ENCODE peak calls at places on chromosomes 6 and 20, in six cellular contexts. One of them, this sample, is unnamed.
A peak's percentile ranks its signal among the peaks of the same experiment; 100 is the strongest.

GRCh38 chr20:24619212-24619611 is 149.8 kb downstream of the SYNDIG1 start:
- DNase-seq in CD8-positive, alpha-beta T cell: no peak
- DNase-seq in brain microvascular endothelial cell: no peak
- DNase-seq in AG04450: no peak
- DNase-seq in fibroblast of mammary gland: no peak
- DNase-seq in GM23338: no peak
- DNase-seq in this sample: no peak

GRCh38 chr20:63696311-63696627 is 183 bp upstream of the TNFRSF6B start:
- DNase-seq in brain microvascular endothelial cell: no peak
- DNase-seq in fibroblast of mammary gland: no peak
- DNase-seq in AG04450: no peak
- DNase-seq in GM23338: peak; percentile 82
- DNase-seq in CD8-positive, alpha-beta T cell: peak; percentile 61
- DNase-seq in this sample: peak; percentile 55

GRCh38 chr20:37081717-37082289 is 14.0 kb downstream of the RBL1 start:
- DNase-seq in fibroblast of mammary gland: peak; percentile 7
- DNase-seq in brain microvascular endothelial cell: peak; percentile 24
- DNase-seq in CD8-positive, alpha-beta T cell: peak; percentile 45
- DNase-seq in GM23338: peak; percentile 29
- DNase-seq in AG04450: no peak
- DNase-seq in this sample: no peak

GRCh38 chr20:63328716-63329275 is 32.4 kb downstream of the CHRNA4 start:
- DNase-seq in AG04450: no peak
- DNase-seq in GM23338: no peak
- DNase-seq in brain microvascular endothelial cell: no peak
- DNase-seq in fibroblast of mammary gland: no peak
- DNase-seq in CD8-positive, alpha-beta T cell: peak; percentile 6
- DNase-seq in this sample: no peak

GRCh38 chr20:4513720-4514119 is 208.0 kb upstream of the PRND start:
- DNase-seq in CD8-positive, alpha-beta T cell: no peak
- DNase-seq in GM23338: no peak
- DNase-seq in fibroblast of mammary gland: peak; percentile 88
- DNase-seq in brain microvascular endothelial cell: peak; percentile 75
- DNase-seq in AG04450: no peak
- DNase-seq in this sample: peak; percentile 92

GRCh38 chr6:21732731-21733130 is 139.2 kb downstream of the SOX4 start:
- DNase-seq in CD8-positive, alpha-beta T cell: no peak
- DNase-seq in GM23338: no peak
- DNase-seq in brain microvascular endothelial cell: no peak
- DNase-seq in fibroblast of mammary gland: no peak
- DNase-seq in AG04450: no peak
- DNase-seq in this sample: peak; percentile 24

GRCh38 chr6:129684903-129685639 is 24.9 kb downstream of the ARHGAP18 start:
- DNase-seq in brain microvascular endothelial cell: no peak
- DNase-seq in fibroblast of mammary gland: no peak
- DNase-seq in GM23338: no peak
- DNase-seq in CD8-positive, alpha-beta T cell: no peak
- DNase-seq in AG04450: no peak
- DNase-seq in this sample: no peak

GRCh38 chr20:15379897-15380296 is 1042.5 kb upstream of the FLRT3 start:
- DNase-seq in AG04450: no peak
- DNase-seq in brain microvascular endothelial cell: no peak
- DNase-seq in CD8-positive, alpha-beta T cell: no peak
- DNase-seq in GM23338: no peak
- DNase-seq in fibroblast of mammary gland: no peak
- DNase-seq in this sample: no peak

GRCh38 chr20:23435675-23436539 is 3.6 kb upstream of the CSTL1 start:
- DNase-seq in fibroblast of mammary gland: no peak
- DNase-seq in GM23338: no peak
- DNase-seq in AG04450: no peak
- DNase-seq in brain microvascular endothelial cell: no peak
- DNase-seq in CD8-positive, alpha-beta T cell: no peak
- DNase-seq in this sample: no peak

GRCh38 chr20:50265245-50265946 is 74.8 kb downstream of the CEBPB start:
- DNase-seq in fibroblast of mammary gland: no peak
- DNase-seq in brain microvascular endothelial cell: no peak
- DNase-seq in CD8-positive, alpha-beta T cell: no peak
- DNase-seq in AG04450: no peak
- DNase-seq in GM23338: no peak
- DNase-seq in this sample: no peak

GRCh38 chr6:50249493-50249892 is 199.8 kb upstream of the DEFB112 start:
- DNase-seq in fibroblast of mammary gland: peak; percentile 0
- DNase-seq in CD8-positive, alpha-beta T cell: no peak
- DNase-seq in brain microvascular endothelial cell: peak; percentile 51
- DNase-seq in AG04450: peak; percentile 7
- DNase-seq in GM23338: no peak
- DNase-seq in this sample: peak; percentile 1

GRCh38 chr20:61536671-61537070 is 284.6 kb downstream of the CDH4 start:
- DNase-seq in fibroblast of mammary gland: no peak
- DNase-seq in CD8-positive, alpha-beta T cell: no peak
- DNase-seq in GM23338: no peak
- DNase-seq in AG04450: no peak
- DNase-seq in brain microvascular endothelial cell: no peak
- DNase-seq in this sample: no peak

GRCh38 chr6:15623282-15624116 is 39.3 kb downstream of the DTNBP1 start:
- DNase-seq in GM23338: peak; percentile 48
- DNase-seq in AG04450: no peak
- DNase-seq in fibroblast of mammary gland: peak; percentile 47
- DNase-seq in CD8-positive, alpha-beta T cell: no peak
- DNase-seq in brain microvascular endothelial cell: no peak
- DNase-seq in this sample: peak; percentile 50

GRCh38 chr6:108766419-108766818 is 81.8 kb upstream of the ARMC2 start:
- DNase-seq in fibroblast of mammary gland: no peak
- DNase-seq in AG04450: no peak
- DNase-seq in CD8-positive, alpha-beta T cell: no peak
- DNase-seq in brain microvascular endothelial cell: no peak
- DNase-seq in GM23338: no peak
- DNase-seq in this sample: no peak

GRCh38 chr6:13624871-13625288 is 9.7 kb downstream of the NOL7 start:
- DNase-seq in fibroblast of mammary gland: peak; percentile 54
- DNase-seq in AG04450: no peak
- DNase-seq in GM23338: peak; percentile 92
- DNase-seq in brain microvascular endothelial cell: peak; percentile 27
- DNase-seq in CD8-positive, alpha-beta T cell: no peak
- DNase-seq in this sample: peak; percentile 14

GRCh38 chr20:62369508-62370114 is 2.5 kb upstream of the LAMA5 start:
- DNase-seq in GM23338: no peak
- DNase-seq in brain microvascular endothelial cell: no peak
- DNase-seq in fibroblast of mammary gland: no peak
- DNase-seq in CD8-positive, alpha-beta T cell: no peak
- DNase-seq in AG04450: no peak
- DNase-seq in this sample: no peak

GRCh38 chr6:157964139-157964538 is 17.5 kb upstream of the SYNJ2 start:
- DNase-seq in fibroblast of mammary gland: peak; percentile 10
- DNase-seq in brain microvascular endothelial cell: no peak
- DNase-seq in CD8-positive, alpha-beta T cell: no peak
- DNase-seq in AG04450: no peak
- DNase-seq in GM23338: no peak
- DNase-seq in this sample: no peak

GRCh38 chr20:19056909-19057308 is 155.5 kb upstream of the SLC24A3 start:
- DNase-seq in AG04450: no peak
- DNase-seq in GM23338: peak; percentile 42
- DNase-seq in fibroblast of mammary gland: no peak
- DNase-seq in CD8-positive, alpha-beta T cell: no peak
- DNase-seq in brain microvascular endothelial cell: no peak
- DNase-seq in this sample: no peak

GRCh38 chr20:24208652-24209051 is 220.1 kb upstream of the GGTLC1 start:
- DNase-seq in GM23338: peak; percentile 67
- DNase-seq in brain microvascular endothelial cell: no peak
- DNase-seq in CD8-positive, alpha-beta T cell: no peak
- DNase-seq in fibroblast of mammary gland: no peak
- DNase-seq in AG04450: no peak
- DNase-seq in this sample: no peak

GRCh38 chr6:14875678-14876063 is 370.2 kb upstream of the JARID2 start:
- DNase-seq in fibroblast of mammary gland: no peak
- DNase-seq in CD8-positive, alpha-beta T cell: no peak
- DNase-seq in brain microvascular endothelial cell: no peak
- DNase-seq in GM23338: no peak
- DNase-seq in AG04450: no peak
- DNase-seq in this sample: peak; percentile 77

GRCh38 chr20:12860619-12861247 is 148.0 kb upstream of the SPTLC3 start:
- DNase-seq in CD8-positive, alpha-beta T cell: no peak
- DNase-seq in AG04450: no peak
- DNase-seq in brain microvascular endothelial cell: no peak
- DNase-seq in GM23338: no peak
- DNase-seq in fibroblast of mammary gland: no peak
- DNase-seq in this sample: no peak

GRCh38 chr6:26330835-26331808 is 33.9 kb upstream of the BTN3A2 start:
- DNase-seq in brain microvascular endothelial cell: peak; percentile 74
- DNase-seq in AG04450: no peak
- DNase-seq in fibroblast of mammary gland: peak; percentile 66
- DNase-seq in CD8-positive, alpha-beta T cell: peak; percentile 33
- DNase-seq in GM23338: peak; percentile 73
- DNase-seq in this sample: peak; percentile 52

GRCh38 chr6:24949020-24949569 is 13.3 kb upstream of the RIPOR2 start:
- DNase-seq in CD8-positive, alpha-beta T cell: peak; percentile 73
- DNase-seq in AG04450: no peak
- DNase-seq in GM23338: no peak
- DNase-seq in brain microvascular endothelial cell: no peak
- DNase-seq in fibroblast of mammary gland: no peak
- DNase-seq in this sample: no peak

GRCh38 chr20:40016359-40016758 is 672.7 kb downstream of the MAFB start:
- DNase-seq in GM23338: no peak
- DNase-seq in AG04450: no peak
- DNase-seq in CD8-positive, alpha-beta T cell: no peak
- DNase-seq in fibroblast of mammary gland: no peak
- DNase-seq in brain microvascular endothelial cell: no peak
- DNase-seq in this sample: no peak

DNA sequence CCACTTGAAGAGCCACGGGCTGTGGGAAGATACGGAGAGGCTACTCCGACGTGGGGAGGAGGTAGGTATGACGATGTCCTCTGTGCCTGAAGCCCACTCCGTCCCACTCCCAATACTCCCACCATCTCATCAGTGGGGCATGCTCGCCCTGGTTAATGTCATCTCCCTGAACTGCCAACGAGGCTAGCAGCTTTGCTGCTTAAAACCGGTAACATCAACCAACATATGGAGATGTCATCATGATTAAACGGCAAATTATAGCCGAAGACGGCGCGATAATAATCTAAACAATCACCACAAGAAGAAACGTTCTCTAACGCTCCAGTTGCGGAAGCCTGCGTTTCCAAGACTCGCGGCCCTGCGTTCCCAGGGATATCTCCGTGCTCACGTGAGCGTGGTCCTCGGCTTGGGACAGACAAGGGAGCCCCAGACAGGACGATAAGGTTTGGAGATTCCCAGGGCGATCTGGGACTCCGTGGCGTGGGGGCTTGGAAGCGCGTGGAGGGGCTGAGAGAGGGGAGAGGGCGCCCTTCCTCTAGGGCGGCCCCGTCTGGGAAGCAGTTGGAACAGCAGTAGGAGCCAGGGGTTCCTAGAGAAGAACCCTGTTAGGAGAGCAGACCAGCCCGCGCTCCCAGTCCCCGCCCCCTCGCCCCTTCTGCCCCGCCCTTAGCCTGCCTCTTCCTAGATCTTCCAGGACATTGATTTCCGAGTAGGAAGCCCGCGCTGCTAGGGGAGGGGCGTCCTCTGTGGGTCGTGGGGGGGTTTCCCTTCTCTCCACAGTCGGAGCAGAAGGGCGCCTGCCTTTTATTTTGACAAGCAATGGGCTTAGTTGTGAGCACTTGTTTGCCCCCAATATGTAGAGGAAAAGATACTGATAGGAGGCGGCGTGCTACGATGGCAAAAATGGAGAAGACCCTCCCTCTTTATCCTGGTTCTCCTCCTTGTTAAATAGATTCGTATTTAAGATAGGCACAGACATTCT is 10.7 kb downstream of the NRN1 start:
- DNase-seq in brain microvascular endothelial cell: peak; percentile 72
- DNase-seq in CD8-positive, alpha-beta T cell: no peak
- DNase-seq in GM23338: peak; percentile 92
- DNase-seq in fibroblast of mammary gland: peak; percentile 85
- DNase-seq in AG04450: no peak
- DNase-seq in this sample: peak; percentile 67
- TF ChIP-seq CTCF in brain microvascular endothelial cell: peak; percentile 60
- TF ChIP-seq CTCF in CD8-positive, alpha-beta T cell: no peak
- TF ChIP-seq CTCF in GM23338: peak; percentile 54
- TF ChIP-seq CTCF in fibroblast of mammary gland: peak; percentile 44
- TF ChIP-seq CTCF in AG04450: peak; percentile 37
- TF ChIP-seq CTCF in this sample: peak; percentile 50

DNA sequence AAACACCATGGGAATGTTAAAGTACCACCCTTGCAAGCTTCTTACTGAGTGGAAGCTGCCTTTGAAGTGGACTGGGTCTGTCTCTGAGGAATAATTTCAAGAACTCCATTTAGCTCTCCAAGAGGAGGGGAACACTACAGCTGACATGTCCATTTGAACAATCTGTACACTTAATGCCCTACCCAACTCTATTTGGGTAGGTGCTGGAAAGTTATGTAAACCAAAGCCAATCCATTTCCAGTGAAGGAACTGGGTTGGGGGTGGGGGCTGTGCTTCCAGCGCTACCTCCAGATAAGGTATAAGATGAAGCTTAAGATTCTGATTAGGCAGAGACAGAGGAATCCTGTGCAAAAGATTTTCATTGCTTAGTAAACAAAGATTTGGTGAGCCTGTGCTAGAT is 122.0 kb downstream of the TCP11 start:
- DNase-seq in fibroblast of mammary gland: no peak
- DNase-seq in brain microvascular endothelial cell: no peak
- DNase-seq in AG04450: no peak
- DNase-seq in CD8-positive, alpha-beta T cell: no peak
- DNase-seq in GM23338: no peak
- DNase-seq in this sample: no peak
- H3K4me3 ChIP-seq in fibroblast of mammary gland: no peak overlapping the region
- H3K4me3 ChIP-seq in brain microvascular endothelial cell: no peak overlapping the region
- H3K4me3 ChIP-seq in AG04450: no peak overlapping the region
- H3K4me3 ChIP-seq in CD8-positive, alpha-beta T cell: no peak overlapping the region
- H3K4me3 ChIP-seq in GM23338: no peak overlapping the region
- H3K4me3 ChIP-seq in this sample: no peak overlapping the region

GRCh38 chr6:42075159-42075838 is 25.0 kb downstream of the TAF8 start:
- DNase-seq in GM23338: peak; percentile 85
- DNase-seq in AG04450: peak; percentile 37
- DNase-seq in fibroblast of mammary gland: peak; percentile 73
- DNase-seq in brain microvascular endothelial cell: peak; percentile 60
- DNase-seq in CD8-positive, alpha-beta T cell: peak; percentile 45
- DNase-seq in this sample: peak; percentile 76
- TF ChIP-seq CTCF in GM23338: peak; percentile 93
- TF ChIP-seq CTCF in AG04450: peak; percentile 94
- TF ChIP-seq CTCF in fibroblast of mammary gland: peak; percentile 99
- TF ChIP-seq CTCF in brain microvascular endothelial cell: peak; percentile 95
- TF ChIP-seq CTCF in CD8-positive, alpha-beta T cell: peak; percentile 49
- TF ChIP-seq CTCF in this sample: peak; percentile 91

DNA sequence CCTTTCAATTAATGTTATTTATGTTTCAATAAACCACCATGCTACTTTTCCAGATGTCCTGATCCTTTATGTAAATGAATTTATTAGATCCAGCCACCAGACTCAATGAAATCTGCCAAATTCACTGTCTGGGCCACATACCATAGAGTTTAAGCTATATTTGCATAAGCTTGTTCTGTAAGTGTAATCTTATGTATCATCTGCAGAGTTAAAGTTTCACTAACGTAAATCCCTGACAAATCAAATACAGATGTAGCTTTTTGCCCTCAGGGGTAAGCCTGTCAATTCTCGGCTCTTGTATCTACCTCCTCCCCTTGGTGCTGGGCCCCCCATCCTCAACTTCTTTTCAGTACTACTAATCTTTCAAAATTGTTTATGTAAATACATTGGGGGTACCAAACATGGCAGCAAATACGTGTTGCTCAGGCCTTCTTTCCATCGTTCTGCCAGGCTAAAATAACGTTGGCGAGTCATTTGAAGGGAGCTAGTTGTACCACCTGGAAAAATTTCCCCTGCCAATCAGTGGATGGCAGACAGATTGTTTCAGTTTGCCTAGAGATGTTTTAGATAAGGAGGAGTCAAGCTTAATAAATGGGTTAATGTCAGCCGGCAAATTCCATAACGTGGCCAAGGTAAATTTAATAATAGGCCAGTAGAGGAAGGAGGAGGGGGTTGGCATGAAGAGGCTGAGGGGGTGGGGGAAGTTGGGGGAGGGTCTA is 79.6 kb downstream of the RPS12 start:
- DNase-seq in GM23338: no peak
- DNase-seq in fibroblast of mammary gland: no peak
- DNase-seq in brain microvascular endothelial cell: no peak
- DNase-seq in AG04450: no peak
- DNase-seq in CD8-positive, alpha-beta T cell: no peak
- DNase-seq in this sample: no peak
- H3K4me3 ChIP-seq in GM23338: no peak overlapping the region
- H3K4me3 ChIP-seq in fibroblast of mammary gland: no peak overlapping the region
- H3K4me3 ChIP-seq in brain microvascular endothelial cell: no peak overlapping the region
- H3K4me3 ChIP-seq in AG04450: no peak overlapping the region
- H3K4me3 ChIP-seq in CD8-positive, alpha-beta T cell: no peak overlapping the region
- H3K4me3 ChIP-seq in this sample: no peak overlapping the region

This sample was measured in astrocyte of the spinal cord.